ENCODE peak calls at places on chromosome 15, in six cellular contexts. One of them, this sample, is unnamed.

GRCh38 chr15:55661431-55661830 is 73.3 kb upstream of the PYGO1 start:
- DNase-seq in DMS 273 treated with DMSO at 0.1 percent for 48 hours: no peak
- DNase-seq in mucosa of descending colon: no peak
- DNase-seq in GM12865: peak
- DNase-seq in NCI-H524: no peak
- DNase-seq in kidney tubule cell: no peak
- DNase-seq in this sample: no peak

GRCh38 chr15:58247803-58248503 is 109.8 kb downstream of the AQP9 start:
- DNase-seq in DMS 273 treated with DMSO at 0.1 percent for 48 hours: no peak
- DNase-seq in mucosa of descending colon: peak
- DNase-seq in GM12865: no peak
- DNase-seq in NCI-H524: no peak
- DNase-seq in kidney tubule cell: no peak
- DNase-seq in this sample: no peak

GRCh38 chr15:90031231-90031791 is 30.2 kb downstream of the ZNF710 start:
- DNase-seq in DMS 273 treated with DMSO at 0.1 percent for 48 hours: no peak
- DNase-seq in mucosa of descending colon: peak
- DNase-seq in GM12865: peak
- DNase-seq in NCI-H524: no peak
- DNase-seq in kidney tubule cell: no peak
- DNase-seq in this sample: no peak

GRCh38 chr15:67801142-67801541 is 24.2 kb upstream of the SKOR1 start:
- DNase-seq in DMS 273 treated with DMSO at 0.1 percent for 48 hours: no peak
- DNase-seq in mucosa of descending colon: no peak
- DNase-seq in GM12865: no peak
- DNase-seq in NCI-H524: no peak
- DNase-seq in kidney tubule cell: no peak
- DNase-seq in this sample: no peak

GRCh38 chr15:73946046-73946678 is 19.9 kb downstream of the LOXL1 start:
- DNase-seq in DMS 273 treated with DMSO at 0.1 percent for 48 hours: no peak
- DNase-seq in mucosa of descending colon: no peak
- DNase-seq in GM12865: no peak
- DNase-seq in NCI-H524: no peak
- DNase-seq in kidney tubule cell: no peak
- DNase-seq in this sample: no peak

GRCh38 chr15:23072633-23073032 is 33.3 kb upstream of the TUBGCP5 start:
- DNase-seq in DMS 273 treated with DMSO at 0.1 percent for 48 hours: no peak
- DNase-seq in mucosa of descending colon: no peak
- DNase-seq in GM12865: no peak
- DNase-seq in NCI-H524: no peak
- DNase-seq in kidney tubule cell: no peak
- DNase-seq in this sample: no peak

GRCh38 chr15:63466378-63467192 is 37.8 kb upstream of the USP3 start:
- DNase-seq in DMS 273 treated with DMSO at 0.1 percent for 48 hours: peak
- DNase-seq in mucosa of descending colon: peak
- DNase-seq in GM12865: peak
- DNase-seq in NCI-H524: peak
- DNase-seq in kidney tubule cell: peak
- DNase-seq in this sample: no peak

GRCh38 chr15:47576921-47577474 is 140.3 kb upstream of the SEMA6D start:
- DNase-seq in DMS 273 treated with DMSO at 0.1 percent for 48 hours: no peak
- DNase-seq in mucosa of descending colon: no peak
- DNase-seq in GM12865: no peak
- DNase-seq in NCI-H524: no peak
- DNase-seq in kidney tubule cell: no peak
- DNase-seq in this sample: no peak

GRCh38 chr15:82964890-82965289 is 12.4 kb upstream of the HOMER2 start:
- DNase-seq in DMS 273 treated with DMSO at 0.1 percent for 48 hours: no peak
- DNase-seq in mucosa of descending colon: no peak
- DNase-seq in GM12865: no peak
- DNase-seq in NCI-H524: no peak
- DNase-seq in kidney tubule cell: no peak
- DNase-seq in this sample: no peak

GRCh38 chr15:51600114-51600513 is 22.5 kb downstream of the DMXL2 start:
- DNase-seq in DMS 273 treated with DMSO at 0.1 percent for 48 hours: no peak
- DNase-seq in mucosa of descending colon: no peak
- DNase-seq in GM12865: peak
- DNase-seq in NCI-H524: no peak
- DNase-seq in kidney tubule cell: peak
- DNase-seq in this sample: no peak

GRCh38 chr15:85792102-85792731 is 2.5 kb downstream of the KLHL25 start:
- DNase-seq in DMS 273 treated with DMSO at 0.1 percent for 48 hours: no peak
- DNase-seq in mucosa of descending colon: no peak
- DNase-seq in GM12865: no peak
- DNase-seq in NCI-H524: no peak
- DNase-seq in kidney tubule cell: no peak
- DNase-seq in this sample: no peak

GRCh38 chr15:73598540-73599195 is 34.5 kb downstream of the NPTN start:
- DNase-seq in DMS 273 treated with DMSO at 0.1 percent for 48 hours: no peak
- DNase-seq in mucosa of descending colon: no peak
- DNase-seq in GM12865: no peak
- DNase-seq in NCI-H524: no peak
- DNase-seq in kidney tubule cell: no peak
- DNase-seq in this sample: no peak

GRCh38 chr15:75721923-75722870 is 9.5 kb upstream of the CSPG4 start:
- DNase-seq in DMS 273 treated with DMSO at 0.1 percent for 48 hours: no peak
- DNase-seq in mucosa of descending colon: no peak
- DNase-seq in GM12865: no peak
- DNase-seq in NCI-H524: no peak
- DNase-seq in kidney tubule cell: no peak
- DNase-seq in this sample: no peak

GRCh38 chr15:92715753-92716152 is 60.2 kb upstream of the FAM174B start:
- DNase-seq in DMS 273 treated with DMSO at 0.1 percent for 48 hours: no peak
- DNase-seq in mucosa of descending colon: no peak
- DNase-seq in GM12865: no peak
- DNase-seq in NCI-H524: peak
- DNase-seq in kidney tubule cell: no peak
- DNase-seq in this sample: no peak

GRCh38 chr15:31752363-31752762 is 278.0 kb upstream of the CHRNA7 start:
- DNase-seq in DMS 273 treated with DMSO at 0.1 percent for 48 hours: no peak
- DNase-seq in mucosa of descending colon: no peak
- DNase-seq in GM12865: no peak
- DNase-seq in NCI-H524: no peak
- DNase-seq in kidney tubule cell: peak
- DNase-seq in this sample: no peak

GRCh38 chr15:23823508-23823907 is 136.4 kb upstream of the NDN start:
- DNase-seq in DMS 273 treated with DMSO at 0.1 percent for 48 hours: no peak
- DNase-seq in mucosa of descending colon: peak
- DNase-seq in GM12865: no peak
- DNase-seq in NCI-H524: peak
- DNase-seq in kidney tubule cell: no peak
- DNase-seq in this sample: no peak

GRCh38 chr15:36230741-36231140 is 348.7 kb upstream of the CDIN1 start:
- DNase-seq in DMS 273 treated with DMSO at 0.1 percent for 48 hours: no peak
- DNase-seq in mucosa of descending colon: no peak
- DNase-seq in GM12865: no peak
- DNase-seq in NCI-H524: no peak
- DNase-seq in kidney tubule cell: no peak
- DNase-seq in this sample: no peak

GRCh38 chr15:43187544-43188155 is 2.4 kb downstream of the CCNDBP1 start:
- DNase-seq in DMS 273 treated with DMSO at 0.1 percent for 48 hours: peak
- DNase-seq in mucosa of descending colon: no peak
- DNase-seq in GM12865: peak
- DNase-seq in NCI-H524: peak
- DNase-seq in kidney tubule cell: peak
- DNase-seq in this sample: peak